ENCODE peak calls at places on chromosomes 4 and X, in six cellular contexts. P is EH; M is cerebellum; K is CD8-positive, alpha-beta T cell; Z is stimulated activated CD8-positive, alpha-beta memory T cell treated with anti-CD3 and anti-CD28 coated beads, Interleukin-7, amount 100 ng/mL, for 1 hour; O is NCI-H1105 treated with DMSO at 0.1 percent for 48 hours. V is an unnamed sample.

GRCh38 chrX:40132751-40133150 is 35.0 kb upstream of the BCOR start:
- DNase-seq in P (peak; percentile 84), M (no peak), K (no peak), Z (no peak), O (no peak), V (no peak)

GRCh38 chr4:167428172-167428571 is 193.9 kb upstream of the SPOCK3 start:
- DNase-seq in P (no peak), M (no peak), K (no peak), Z (no peak), O (peak; percentile 28), V (no peak)

GRCh38 chr4:88792821-88793220 is 95.2 kb upstream of the NAP1L5 start:
- DNase-seq in P (no peak), M (no peak), K (no peak), Z (no peak), O (no peak), V (no peak)

GRCh38 chr4:7199771-7200441 is 7.6 kb downstream of the SORCS2 start:
- DNase-seq in P (no peak), M (no peak), K (no peak), Z (no peak), O (no peak), V (no peak)

GRCh38 chr4:16066586-16067128 is 17.2 kb downstream of the PROM1 start:
- DNase-seq in P (no peak), M (no peak), K (no peak), Z (no peak), O (no peak), V (no peak)

GRCh38 chr4:142548491-142548890 is 297.6 kb downstream of the INPP4B start:
- DNase-seq in P (no peak), M (no peak), K (no peak), Z (no peak), O (no peak), V (no peak)

GRCh38 chrX:24268786-24269185 is 45.1 kb downstream of the SUPT20HL2 start:
- DNase-seq in P (no peak), M (no peak), K (no peak), Z (no peak), O (no peak), V (no peak)

GRCh38 chrX:72705111-72705510 is 9.0 kb downstream of the PHKA1 start:
- DNase-seq in P (no peak), M (no peak), K (no peak), Z (no peak), O (no peak), V (no peak)

GRCh38 chr4:15232725-15233597 is 194.9 kb upstream of the C1QTNF7 start:
- DNase-seq in P (peak; percentile 82), M (peak; percentile 83), K (no peak), Z (no peak), O (no peak), V (no peak)

GRCh38 chr4:150647008-150647407 is 65.1 kb downstream of the MAB21L2 start:
- DNase-seq in P (peak; percentile 44), M (no peak), K (no peak), Z (no peak), O (no peak), V (no peak)

GRCh38 chr4:57425610-57426009 is 315.4 kb upstream of the IGFBP7 start:
- DNase-seq in P (peak; percentile 60), M (no peak), K (no peak), Z (no peak), O (no peak), V (no peak)

GRCh38 chr4:71526626-71527406 is 188.0 kb downstream of the SLC4A4 start:
- DNase-seq in P (peak; percentile 7), M (no peak), K (no peak), Z (no peak), O (no peak), V (no peak)